ENCODE peak calls at places on chromosomes 3 and 15, in nine cellular contexts. P is activated T-cell treated with anti-CD3 and anti-CD28 coated beads, Interleukin-2, amount 50 U/mL, for 48 hours; U is cardiac muscle cell; S is ascending aorta; J is posterior cingulate gyrus; X is neuronal stem cell; T is fibroblast of lung; M is stimulated activated CD4-positive, alpha-beta T cell treated with anti-CD3 and anti-CD28 coated beads, Interleukin-12 subunit alpha, Interleukin-12 subunit beta, amount 100 ng/mL, for 48 hours; N is activated naive CD8-positive, alpha-beta T cell treated with anti-CD3 and anti-CD28 coated beads for 36 hours. Z is an unnamed sample.

GRCh38 chr3:58623478-58623877 is 43.1 kb downstream of the FAM3D start:
- DNase-seq in U (no peak), M (no peak), N (no peak), J (peak), P (no peak), X (no peak), T (no peak), S (no peak), Z (no peak)

GRCh38 chr3:11642455-11643162 is 1.1 kb downstream of the VGLL4 start:
- DNase-seq in U (peak), T (peak), P (peak), M (peak), S (peak), N (peak), X (peak), J (peak), Z (peak)

GRCh38 chr15:48447657-48448056 is 116.4 kb downstream of the DUT start:
- DNase-seq in M (no peak), P (no peak), T (peak), U (no peak), N (no peak), J (no peak), S (no peak), X (no peak), Z (no peak)

GRCh38 chr15:90557651-90558084 is 27.9 kb downstream of the CRTC3 start:
- DNase-seq in X (no peak), T (peak), N (no peak), P (no peak), J (peak), S (peak), M (no peak), U (peak), Z (no peak)

GRCh38 chr3:33061782-33062181 is 35.2 kb downstream of the GLB1 start:
- DNase-seq in S (no peak), X (no peak), P (peak), M (no peak), J (no peak), N (peak), T (peak), U (peak), Z (no peak)

GRCh38 chr3:96813820-96814580 is 394 bp upstream of the EPHA6 start:
- DNase-seq in X (peak), N (peak), J (peak), T (peak), M (no peak), U (peak), P (peak), S (peak), Z (no peak)

GRCh38 chr15:44812029-44812517 is 75.7 kb downstream of the TRIM69 start:
- DNase-seq in P (no peak), T (no peak), S (no peak), X (no peak), N (no peak), J (no peak), M (no peak), U (no peak), Z (no peak)

GRCh38 chr3:33173103-33173502 is 45.5 kb downstream of the SUSD5 start:
- DNase-seq in J (no peak), T (no peak), X (no peak), U (no peak), S (no peak), M (no peak), N (no peak), P (no peak), Z (no peak)

Z was measured in hypothalamus.